ENCODE peak calls at places on chromosomes 7 and 10, in five cellular contexts. M, R, G, S and U are unnamed samples.

GRCh38 chr10:60869916-60870728 is 73.9 kb downstream of the RHOBTB1 start:
- DNase-seq in M (no peak), S (no peak), R (no peak), G (no peak), U (no peak)

GRCh38 chr7:11706666-11707605 is 125.1 kb downstream of the THSD7A start:
- DNase-seq in S (no peak), G (no peak), M (no peak), R (peak; percentile 32), U (no peak)

GRCh38 chr7:38374507-38374906 is 101.1 kb upstream of the TARP start:
- DNase-seq in S (no peak), G (no peak), M (peak; percentile 48), R (peak; percentile 52), U (no peak)

GRCh38 chr10:33600381-33600780 is 265.9 kb upstream of the NRP1 start:
- DNase-seq in G (no peak), M (peak; percentile 69), S (no peak), R (peak; percentile 10), U (no peak)

GRCh38 chr10:92640110-92640509 is 47.2 kb downstream of the KIF11 start:
- DNase-seq in S (no peak), R (peak; percentile 71), G (no peak), M (peak; percentile 81), U (no peak)

GRCh38 chr10:22655312-22655973 is 58.9 kb downstream of the PIP4K2A start:
- DNase-seq in G (peak; percentile 29), M (peak; percentile 48), S (no peak), R (peak; percentile 88), U (no peak)

GRCh38 chr10:50375051-50375452 is 123.7 kb upstream of the ASAH2 start:
- DNase-seq in R (no peak), M (no peak), S (no peak), G (no peak), U (no peak)

GRCh38 chr10:13709931-13710690 is 123.3 kb downstream of the PRPF18 start:
- DNase-seq in G (no peak), M (peak; percentile 71), R (peak; percentile 49), S (peak; percentile 34), U (no peak)

GRCh38 chr7:98133181-98133580 is 26.5 kb downstream of the LMTK2 start:
- DNase-seq in G (no peak), S (no peak), M (no peak), R (peak; percentile 16), U (no peak)

GRCh38 chr10:71844695-71845094 is 6.4 kb downstream of the PSAP start:
- DNase-seq in M (no peak), R (no peak), G (no peak), S (no peak), U (no peak)

GRCh38 chr7:111089822-111090426 is 1.0 kb upstream of the LRRN3 start:
- DNase-seq in M (peak; percentile 75), G (no peak), S (no peak), R (peak; percentile 66), U (no peak)

GRCh38 chr7:106524690-106525059 is 136.3 kb downstream of the CCDC71L start:
- DNase-seq in S (no peak), G (no peak), R (no peak), M (no peak), U (no peak)

GRCh38 chr10:131920151-131920550 is 19.3 kb downstream of the PPP2R2D start:
- DNase-seq in R (no peak), S (no peak), M (no peak), G (no peak), U (no peak)

GRCh38 chr7:2700141-2700850 is 12.3 kb downstream of the AMZ1 start:
- DNase-seq in G (no peak), M (no peak), R (no peak), S (no peak), U (no peak)

GRCh38 chr7:145053781-145054180 is 217.9 kb upstream of the TPK1 start:
- DNase-seq in M (no peak), S (no peak), G (no peak), R (no peak), U (no peak)

GRCh38 chr10:26755443-26755903 is 58.0 kb downstream of the PDSS1 start:
- DNase-seq in R (peak; percentile 48), G (no peak), M (peak; percentile 31), S (no peak), U (no peak)

GRCh38 chr7:141366098-141366621 is 185.1 kb upstream of the AGK start:
- DNase-seq in R (peak; percentile 45), S (no peak), M (peak; percentile 18), G (no peak), U (no peak)

GRCh38 chr7:41633690-41634089 is 69.2 kb downstream of the INHBA start:
- DNase-seq in R (no peak), G (no peak), M (no peak), S (no peak), U (no peak)

GRCh38 chr7:106732045-106732444 is 71.1 kb upstream of the CCDC71L start:
- DNase-seq in S (no peak), G (no peak), M (no peak), R (no peak), U (no peak)

DNA sequence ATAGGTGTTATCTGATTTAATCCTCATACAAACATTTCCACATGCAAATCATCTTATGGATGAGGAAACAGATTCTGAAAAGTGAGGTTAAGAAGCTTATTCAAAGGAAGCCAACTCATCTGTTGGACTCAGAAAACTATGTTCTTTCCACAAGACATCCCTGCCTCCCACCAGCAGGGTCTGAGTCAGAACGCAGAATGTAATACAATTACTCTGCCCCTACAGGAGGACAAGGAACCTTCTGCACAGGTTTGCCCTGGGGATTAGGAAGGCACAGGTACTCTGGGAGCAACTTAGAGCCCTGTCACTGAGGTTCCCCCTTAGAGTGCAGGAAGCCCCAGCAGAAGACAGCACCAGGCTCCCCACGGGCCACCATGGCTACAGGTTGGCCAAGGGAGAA is 255.7 kb downstream of the TNS3 start:
- DNase-seq in R (peak; percentile 88), S (no peak), M (peak; percentile 73), G (no peak), U (no peak)
- TF ChIP-seq CTCF in R (peak; percentile 51), S (no peak), M (peak; percentile 61), G (no peak), U (no peak)

GRCh38 chr10:107865691-107866090 is 701.2 kb upstream of the SORCS1 start:
- DNase-seq in R (no peak), M (no peak), S (no peak), G (no peak), U (no peak)
- TF ChIP-seq CTCF in R (no peak), M (no peak), S (no peak), G (no peak), U (no peak)

GRCh38 chr10:49283491-49283890 is 15.5 kb upstream of the C10orf71 start:
- DNase-seq in S (no peak), M (no peak), G (no peak), R (no peak), U (no peak)

GRCh38 chr10:49280001-49280408 is 19.0 kb upstream of the C10orf71 start:
- DNase-seq in G (no peak), S (no peak), M (peak; percentile 45), R (peak; percentile 83), U (no peak)

GRCh38 chr10:49282879-49283321 is 16.1 kb upstream of the C10orf71 start:
- DNase-seq in M (no peak), G (no peak), R (no peak), S (no peak), U (no peak)

GRCh38 chr10:49282306-49282705 is 16.7 kb upstream of the C10orf71 start:
- DNase-seq in M (no peak), R (no peak), G (no peak), S (no peak), U (no peak)

DNA sequence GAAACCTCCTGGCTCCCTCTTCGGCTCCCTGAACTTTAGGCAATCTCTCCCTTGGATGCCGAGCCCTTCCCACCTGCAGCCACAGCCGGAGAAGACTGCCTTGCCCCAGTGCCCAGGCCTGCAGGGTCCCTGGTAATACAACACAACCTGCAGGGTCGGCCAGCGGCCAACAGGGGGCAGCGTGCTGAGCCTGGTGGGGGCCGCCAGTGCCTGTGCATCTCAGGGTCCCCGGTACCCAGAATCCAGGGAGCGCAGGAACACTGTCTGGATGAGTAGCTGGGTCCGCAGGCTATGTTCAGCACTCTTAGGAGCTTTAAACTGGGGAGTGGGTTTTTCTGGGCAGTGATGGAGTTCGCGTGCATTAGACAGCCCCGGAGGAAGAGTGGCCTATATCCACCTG is 17.5 kb upstream of the C10orf71 start:
- DNase-seq in G (no peak), S (no peak), M (no peak), R (no peak), U (no peak)
- TF ChIP-seq CTCF in G (no peak), S (peak; percentile 25), M (peak; percentile 9), R (no peak), U (peak; percentile 36)

GRCh38 chr10:91514025-91514424 is 103.9 kb downstream of the HECTD2 start:
- DNase-seq in S (no peak), M (no peak), G (no peak), R (no peak), U (no peak)
- TF ChIP-seq CTCF in S (no peak), M (no peak), G (no peak), R (no peak), U (no peak)

GRCh38 chr10:23693398-23693797 is 254.5 kb downstream of the OTUD1 start:
- DNase-seq in G (no peak), R (no peak), M (no peak), S (no peak), U (peak; percentile 51)
- TF ChIP-seq CTCF in G (no peak), R (no peak), M (no peak), S (no peak), U (peak; percentile 27)

DNA sequence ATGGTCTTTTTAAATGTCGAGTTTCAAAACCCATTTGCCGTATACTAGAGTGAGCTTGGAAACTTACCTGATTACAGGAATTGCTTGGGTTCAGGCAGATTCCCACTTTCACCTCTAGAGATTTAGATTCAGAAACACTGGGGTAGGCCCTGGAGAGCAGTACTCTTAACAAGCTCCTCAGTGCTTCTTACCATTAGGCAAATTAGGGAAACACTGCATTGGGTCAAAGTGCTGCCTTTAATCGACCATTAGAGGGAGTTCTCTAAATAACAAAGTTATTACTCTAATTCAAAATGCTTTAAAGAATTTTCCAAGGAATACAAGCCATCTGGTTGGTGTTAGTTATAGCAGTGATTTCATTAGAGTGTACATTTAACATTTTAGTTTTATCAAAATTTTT is 324.6 kb downstream of the GFRA1 start:
- DNase-seq in M (peak; percentile 47), G (no peak), S (no peak), R (peak; percentile 34), U (no peak)
- TF ChIP-seq CTCF in M (peak; percentile 48), G (no peak), S (peak; percentile 60), R (peak; percentile 40), U (no peak)